ENCODE peak calls at places on chromosome 19, in eight cellular contexts. T, E, D, I, Q, L, R and K are unnamed samples.

GRCh38 chr19:49125025-49125731 is 5.8 kb downstream of the PPFIA3 start:
- DNase-seq in D (no peak), Q (no peak), I (no peak), E (peak), T (no peak), L (no peak), R (no peak), K (no peak)

GRCh38 chr19:19342086-19343015 is 21.7 kb downstream of the MAU2 start:
- DNase-seq in E (peak), T (no peak), L (no peak), I (peak), D (peak), R (no peak), Q (peak), K (no peak)

GRCh38 chr19:51371186-51371690 is 1.2 kb downstream of the NKG7 start:
- DNase-seq in D (no peak), R (no peak), L (no peak), Q (no peak), I (no peak), E (no peak), T (no peak), K (no peak)

GRCh38 chr19:46892252-46893179 is 31.7 kb downstream of the ARHGAP35 start:
- DNase-seq in L (no peak), E (no peak), Q (no peak), D (no peak), R (no peak), T (no peak), I (no peak), K (no peak)

GRCh38 chr19:34173145-34173956 is 1.0 kb downstream of the LSM14A start:
- DNase-seq in E (peak), Q (peak), R (peak), D (peak), L (peak), T (no peak), I (peak), K (no peak)

GRCh38 chr19:2015611-2015950 is at the start of gene BTBD2:
- DNase-seq in R (peak), L (peak), I (peak), T (no peak), Q (peak), E (peak), D (peak), K (no peak)

GRCh38 chr19:11404588-11405258 is 14.4 kb downstream of the RGL3 start:
- DNase-seq in L (no peak), R (no peak), E (no peak), I (no peak), T (no peak), Q (no peak), D (no peak), K (no peak)

GRCh38 chr19:56507446-56508281 is at the start of gene ZNF471:
- DNase-seq in D (peak), T (peak), E (peak), Q (peak), R (peak), L (peak), I (peak), K (peak)

GRCh38 chr19:28242317-28242927 is 970.5 kb downstream of the UQCRFS1 start:
- DNase-seq in Q (peak), T (no peak), E (peak), I (peak), D (peak), R (peak), L (no peak), K (no peak)

GRCh38 chr19:34967551-34967950 is 3.5 kb upstream of the ZNF792 start:
- DNase-seq in I (no peak), D (no peak), R (no peak), E (no peak), L (no peak), T (no peak), Q (no peak), K (no peak)

GRCh38 chr19:3054972-3055740 is 7.1 kb downstream of the TLE5 start:
- DNase-seq in R (no peak), E (no peak), Q (no peak), D (no peak), L (no peak), T (no peak), I (peak), K (no peak)

GRCh38 chr19:17680235-17680722 is 7.9 kb downstream of the UNC13A start:
- DNase-seq in T (peak), D (peak), E (peak), Q (peak), I (no peak), R (peak), L (peak), K (no peak)